ENCODE peak calls at places on chromosomes 4 and X, in four cellular contexts. One of them, this sample, is unnamed.

GRCh38 chr4:26406346-26406975 is 83.8 kb downstream of the CCKAR start:
- DNase-seq in Peyer's patch: no peak
- DNase-seq in spleen: no peak
- DNase-seq in tibial nerve: no peak
- DNase-seq in this sample: no peak

GRCh38 chr4:141158219-141158618 is 24.9 kb upstream of the RNF150 start:
- DNase-seq in Peyer's patch: no peak
- DNase-seq in spleen: no peak
- DNase-seq in tibial nerve: no peak
- DNase-seq in this sample: no peak

GRCh38 chr4:144666539-144667175 is 20.7 kb downstream of the HHIP start:
- DNase-seq in Peyer's patch: no peak
- DNase-seq in spleen: no peak
- DNase-seq in tibial nerve: no peak
- DNase-seq in this sample: no peak

GRCh38 chr4:54254915-54255246 is 25.8 kb downstream of the PDGFRA start:
- DNase-seq in Peyer's patch: no peak
- DNase-seq in spleen: no peak
- DNase-seq in tibial nerve: no peak
- DNase-seq in this sample: peak

GRCh38 chrX:54357414-54358377 is at the start of gene WNK3:
- DNase-seq in Peyer's patch: peak
- DNase-seq in spleen: peak
- DNase-seq in tibial nerve: peak
- DNase-seq in this sample: peak

GRCh38 chr4:150543042-150543441 is 38.9 kb upstream of the MAB21L2 start:
- DNase-seq in Peyer's patch: no peak
- DNase-seq in spleen: no peak
- DNase-seq in tibial nerve: no peak
- DNase-seq in this sample: no peak

GRCh38 chrX:87846956-87847355 is 329.4 kb downstream of the KLHL4 start:
- DNase-seq in Peyer's patch: no peak
- DNase-seq in spleen: no peak
- DNase-seq in tibial nerve: no peak
- DNase-seq in this sample: no peak

GRCh38 chr4:146442801-146443200 is 78.9 kb downstream of the SLC10A7 start:
- DNase-seq in Peyer's patch: no peak
- DNase-seq in spleen: no peak
- DNase-seq in tibial nerve: no peak
- DNase-seq in this sample: no peak

GRCh38 chr4:68342139-68342538 is 7.8 kb downstream of the YTHDC1 start:
- DNase-seq in Peyer's patch: no peak
- DNase-seq in spleen: no peak
- DNase-seq in tibial nerve: no peak
- DNase-seq in this sample: no peak

GRCh38 chrX:16148896-16149295 is 18.4 kb upstream of the MAGEB17 start:
- DNase-seq in Peyer's patch: no peak
- DNase-seq in spleen: no peak
- DNase-seq in tibial nerve: no peak
- DNase-seq in this sample: no peak

GRCh38 chr4:183097251-183098079 is 1.6 kb upstream of the WWC2 start:
- DNase-seq in Peyer's patch: no peak
- DNase-seq in spleen: peak
- DNase-seq in tibial nerve: peak
- DNase-seq in this sample: no peak

GRCh38 chr4:187193141-187193540 is 469.5 kb upstream of the FAT1 start:
- DNase-seq in Peyer's patch: peak
- DNase-seq in spleen: no peak
- DNase-seq in tibial nerve: no peak
- DNase-seq in this sample: no peak

GRCh38 chrX:116284383-116284782 is 113.8 kb downstream of the AGTR2 start:
- DNase-seq in Peyer's patch: no peak
- DNase-seq in spleen: no peak
- DNase-seq in tibial nerve: no peak
- DNase-seq in this sample: no peak

GRCh38 chr4:107838763-107839162 is 14.0 kb downstream of the SGMS2 start:
- DNase-seq in Peyer's patch: no peak
- DNase-seq in spleen: no peak
- DNase-seq in tibial nerve: no peak
- DNase-seq in this sample: no peak

GRCh38 chr4:69321153-69321729 is 41.0 kb downstream of the UGT2B28 start:
- DNase-seq in Peyer's patch: no peak
- DNase-seq in spleen: peak
- DNase-seq in tibial nerve: no peak
- DNase-seq in this sample: no peak

GRCh38 chr4:8747467-8747841 is 124.2 kb downstream of the HMX1 start:
- DNase-seq in Peyer's patch: no peak
- DNase-seq in spleen: no peak
- DNase-seq in tibial nerve: no peak
- DNase-seq in this sample: no peak

GRCh38 chrX:108199691-108200090 is 108.1 kb downstream of the ATG4A start:
- DNase-seq in Peyer's patch: no peak
- DNase-seq in spleen: no peak
- DNase-seq in tibial nerve: peak
- DNase-seq in this sample: peak

GRCh38 chr4:145723336-145723735 is 43.4 kb downstream of the C4orf51 start:
- DNase-seq in Peyer's patch: no peak
- DNase-seq in spleen: no peak
- DNase-seq in tibial nerve: no peak
- DNase-seq in this sample: no peak

GRCh38 chrX:9923357-9923756 is 43.8 kb upstream of the CLDN34 start:
- DNase-seq in Peyer's patch: no peak
- DNase-seq in spleen: no peak
- DNase-seq in tibial nerve: no peak
- DNase-seq in this sample: no peak

GRCh38 chr4:4488405-4489404 is 53.1 kb downstream of the STX18 start:
- DNase-seq in Peyer's patch: peak
- DNase-seq in spleen: no peak
- DNase-seq in tibial nerve: peak
- DNase-seq in this sample: no peak

GRCh38 chr4:123463869-123464268 is 67.3 kb downstream of the SPRY1 start:
- DNase-seq in Peyer's patch: no peak
- DNase-seq in spleen: no peak
- DNase-seq in tibial nerve: no peak
- DNase-seq in this sample: no peak

GRCh38 chr4:128025319-128025718 is 35.8 kb upstream of the LARP1B start:
- DNase-seq in Peyer's patch: no peak
- DNase-seq in spleen: no peak
- DNase-seq in tibial nerve: no peak
- DNase-seq in this sample: no peak

GRCh38 chr4:126375462-126376054 is 1060.8 kb downstream of the FAT4 start:
- DNase-seq in Peyer's patch: no peak
- DNase-seq in spleen: no peak
- DNase-seq in tibial nerve: no peak
- DNase-seq in this sample: no peak

GRCh38 chr4:77619408-77619807 is 13.8 kb downstream of the CXCL13 start:
- DNase-seq in Peyer's patch: no peak
- DNase-seq in spleen: no peak
- DNase-seq in tibial nerve: no peak
- DNase-seq in this sample: no peak

GRCh38 chr4:183256756-183257385 is 63.2 kb downstream of the CLDN22 start:
- DNase-seq in Peyer's patch: peak
- DNase-seq in spleen: peak
- DNase-seq in tibial nerve: peak
- DNase-seq in this sample: peak

GRCh38 chr4:121252224-121252806 is 88.2 kb upstream of the TNIP3 start:
- DNase-seq in Peyer's patch: peak
- DNase-seq in spleen: peak
- DNase-seq in tibial nerve: peak
- DNase-seq in this sample: no peak
- TF ChIP-seq POLR2A in Peyer's patch: no peak
- TF ChIP-seq POLR2A in spleen: no peak
- TF ChIP-seq POLR2A in tibial nerve: no peak
- TF ChIP-seq POLR2A in this sample: no peak

DNA sequence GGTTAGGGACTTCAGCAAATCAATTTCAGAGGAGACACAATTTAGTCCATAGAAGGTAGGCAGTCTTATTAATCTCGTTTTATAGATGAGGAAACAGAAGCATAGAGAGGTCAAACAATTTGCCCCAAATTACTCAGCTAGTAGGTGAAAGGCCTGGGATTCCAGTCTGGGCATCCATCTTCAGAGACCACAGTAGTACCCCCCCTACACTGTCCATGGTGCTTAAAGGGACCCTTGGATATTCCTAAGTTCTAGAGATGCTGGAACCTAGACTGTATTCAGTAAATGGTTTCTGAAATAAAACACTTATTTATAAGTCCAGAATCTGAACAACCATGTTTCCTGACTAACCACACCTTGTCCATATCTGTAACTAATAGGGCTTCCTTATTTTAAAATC is 174.8 kb downstream of the CEP135 start:
- DNase-seq in Peyer's patch: no peak
- DNase-seq in spleen: no peak
- DNase-seq in tibial nerve: no peak
- DNase-seq in this sample: no peak
- TF ChIP-seq POLR2A in Peyer's patch: no peak
- TF ChIP-seq POLR2A in spleen: no peak
- TF ChIP-seq POLR2A in tibial nerve: no peak
- TF ChIP-seq POLR2A in this sample: no peak

GRCh38 chrX:102604327-102604726 is 5.0 kb downstream of the ARMCX5 start:
- DNase-seq in Peyer's patch: no peak
- DNase-seq in spleen: no peak
- DNase-seq in tibial nerve: no peak
- DNase-seq in this sample: no peak

GRCh38 chrX:102599950-102600579 is 750 bp downstream of the ARMCX5 start:
- DNase-seq in Peyer's patch: no peak
- DNase-seq in spleen: no peak
- DNase-seq in tibial nerve: no peak
- DNase-seq in this sample: no peak

GRCh38 chrX:102599084-102599949 is at the start of gene ARMCX5:
- DNase-seq in Peyer's patch: peak
- DNase-seq in spleen: peak
- DNase-seq in tibial nerve: peak
- DNase-seq in this sample: no peak
- TF ChIP-seq POLR2A in Peyer's patch: peak
- TF ChIP-seq POLR2A in spleen: peak
- TF ChIP-seq POLR2A in tibial nerve: peak
- TF ChIP-seq POLR2A in this sample: peak

DNA sequence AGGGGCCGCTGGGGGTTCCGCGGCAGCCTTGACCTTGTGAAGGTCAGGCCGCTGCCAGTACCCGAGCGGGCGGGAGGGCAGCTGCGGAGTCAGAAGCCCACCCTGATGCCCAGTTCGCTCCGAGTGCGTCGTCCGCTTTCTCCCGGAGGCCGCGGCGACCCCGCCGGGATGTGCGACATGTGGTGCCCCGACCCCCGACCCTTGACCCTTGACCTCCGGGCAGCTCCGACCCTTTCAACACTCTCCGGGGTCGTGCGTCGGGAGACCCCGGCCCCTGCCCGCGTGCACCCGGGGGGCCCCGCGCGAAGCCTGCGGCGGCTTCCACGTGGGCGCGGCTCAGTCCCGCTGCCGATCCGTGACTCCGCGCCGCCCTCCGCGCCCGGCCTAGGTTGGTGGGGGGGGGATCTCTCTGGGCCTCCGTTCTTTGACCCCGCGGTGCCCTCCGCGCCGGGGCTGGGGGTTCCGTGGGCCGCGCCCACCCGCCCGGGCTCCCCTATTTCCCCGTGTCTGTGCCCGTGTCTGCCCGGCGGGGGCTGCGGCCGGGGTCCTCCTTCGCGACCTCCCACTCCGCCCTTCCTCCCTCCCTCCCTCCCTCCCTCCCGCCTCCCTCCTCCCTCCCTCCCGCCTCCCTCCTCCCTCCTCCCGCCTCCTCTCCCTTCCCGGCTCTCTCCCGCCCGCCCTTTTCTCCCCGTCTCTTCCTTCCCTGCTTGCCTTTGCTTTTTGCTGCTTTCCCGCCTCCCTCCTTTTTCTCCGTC is 640 bp upstream of the SLC25A6 start:
- DNase-seq in Peyer's patch: peak
- DNase-seq in spleen: no peak
- DNase-seq in tibial nerve: peak
- DNase-seq in this sample: peak
- TF ChIP-seq POLR2A in Peyer's patch: no peak
- TF ChIP-seq POLR2A in spleen: no peak
- TF ChIP-seq POLR2A in tibial nerve: no peak
- TF ChIP-seq POLR2A in this sample: no peak

DNA sequence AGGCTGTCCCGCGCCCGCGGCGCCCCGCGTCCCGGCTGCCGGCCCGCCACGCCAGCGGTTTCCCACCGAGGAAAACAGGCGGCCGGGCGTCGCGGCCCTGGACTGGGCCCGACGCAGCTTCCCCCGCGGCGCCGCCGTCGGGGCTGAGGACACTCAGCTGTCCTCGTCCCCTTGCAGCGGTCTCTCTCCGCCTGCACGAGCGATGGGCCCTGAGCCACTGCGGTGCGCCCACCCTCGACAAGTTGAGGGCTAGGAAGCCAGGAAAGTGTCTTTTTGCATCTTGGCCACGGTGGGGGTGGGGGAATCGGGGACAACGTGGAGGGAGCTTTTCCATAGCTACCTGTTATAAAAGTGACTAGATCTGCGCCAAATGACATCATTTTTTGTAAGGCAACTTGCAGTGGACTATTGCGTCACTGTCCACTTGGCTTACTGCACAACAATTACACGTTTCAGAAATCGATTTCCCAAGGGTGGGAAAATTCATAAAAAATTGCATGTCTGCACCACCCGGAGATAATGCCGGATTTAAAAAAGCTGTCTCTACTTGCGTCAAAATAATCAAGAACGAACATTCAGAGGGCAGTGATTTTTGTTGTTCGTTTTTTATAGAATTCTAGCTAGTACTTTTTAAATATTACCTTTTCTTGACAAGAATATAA is 1.1 kb downstream of the KLHL15 start:
- DNase-seq in Peyer's patch: peak
- DNase-seq in spleen: no peak
- DNase-seq in tibial nerve: peak
- DNase-seq in this sample: no peak
- TF ChIP-seq POLR2A in Peyer's patch: peak
- TF ChIP-seq POLR2A in spleen: no peak
- TF ChIP-seq POLR2A in tibial nerve: no peak
- TF ChIP-seq POLR2A in this sample: no peak

DNA sequence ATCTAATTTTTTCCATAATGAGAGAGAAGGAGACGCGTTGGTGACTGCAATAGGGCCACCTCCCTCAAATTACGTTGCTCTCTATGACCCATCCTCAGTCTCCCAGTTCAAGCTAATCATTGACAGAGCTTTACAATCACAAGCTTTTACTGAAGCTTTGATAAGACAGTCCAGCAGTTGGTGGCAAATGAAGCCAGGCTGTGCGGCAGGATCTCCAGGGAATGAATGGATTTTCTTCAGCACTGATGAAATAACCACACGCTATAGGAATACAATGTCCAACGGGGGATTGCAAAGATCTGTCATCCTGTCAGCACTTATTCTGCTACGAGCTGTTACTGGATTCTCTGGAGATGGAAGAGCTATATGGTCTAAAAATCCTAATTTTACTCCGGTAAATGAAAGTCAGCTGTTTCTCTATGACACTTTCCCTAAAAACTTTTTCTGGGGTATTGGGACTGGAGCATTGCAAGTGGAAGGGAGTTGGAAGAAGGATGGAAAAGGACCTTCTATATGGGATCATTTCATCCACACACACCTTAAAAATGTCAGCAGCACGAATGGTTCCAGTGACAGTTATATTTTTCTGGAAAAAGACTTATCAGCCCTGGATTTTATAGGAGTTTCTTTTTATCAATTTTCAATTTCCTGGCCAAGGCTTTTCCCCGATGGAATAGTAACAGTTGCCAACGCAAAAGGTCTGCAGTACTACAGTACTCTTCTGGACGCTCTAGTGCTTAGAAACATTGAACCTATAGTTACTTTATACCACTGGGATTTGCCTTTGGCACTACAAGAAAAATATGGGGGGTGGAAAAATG is at the start of gene KLB:
- DNase-seq in Peyer's patch: peak
- DNase-seq in spleen: no peak
- DNase-seq in tibial nerve: no peak
- DNase-seq in this sample: no peak
- TF ChIP-seq POLR2A in Peyer's patch: no peak
- TF ChIP-seq POLR2A in spleen: no peak
- TF ChIP-seq POLR2A in tibial nerve: no peak
- TF ChIP-seq POLR2A in this sample: no peak

This sample was measured in upper lobe of left lung.